ENCODE peak calls at places on chromosomes 2 and 18, in four cellular contexts. K, B, Z and L are unnamed samples.

GRCh38 chr18:62399781-62400308 is 74.7 kb downstream of the TNFRSF11A start:
- DNase-seq in K (no peak), B (no peak), Z (no peak), L (peak; percentile 21)

GRCh38 chr2:120516323-120517314 is 170.7 kb downstream of the INHBB start:
- DNase-seq in K (no peak), B (no peak), Z (no peak), L (no peak)

GRCh38 chr2:174004900-174005605 is 39.9 kb upstream of the SP3 start:
- DNase-seq in K (no peak), B (no peak), Z (no peak), L (no peak)

GRCh38 chr2:18266188-18266587 is 294.3 kb downstream of the RDH14 start:
- DNase-seq in K (no peak), B (no peak), Z (no peak), L (no peak)

GRCh38 chr2:179741317-179741716 is 120.1 kb downstream of the ZNF385B start:
- DNase-seq in K (no peak), B (no peak), Z (peak; percentile 32), L (no peak)

GRCh38 chr2:38722271-38723115 is 28.7 kb downstream of the SRSF7 start:
- DNase-seq in K (no peak), B (no peak), Z (no peak), L (no peak)

GRCh38 chr2:190499976-190500588 is 34.4 kb downstream of the NEMP2 start:
- DNase-seq in K (no peak), B (no peak), Z (no peak), L (no peak)

GRCh38 chr18:76391038-76391437 is 104.0 kb downstream of the ZNF516 start:
- DNase-seq in K (no peak), B (peak; percentile 25), Z (peak; percentile 18), L (no peak)

GRCh38 chr2:55419236-55419513 is 481 bp downstream of the CCDC88A start:
- DNase-seq in K (no peak), B (no peak), Z (peak; percentile 21), L (peak; percentile 24)

GRCh38 chr2:111049792-111050640 is 70.7 kb upstream of the BCL2L11 start:
- DNase-seq in K (no peak), B (no peak), Z (no peak), L (no peak)

GRCh38 chr2:233013027-233013461 is at the start of gene NGEF:
- DNase-seq in K (no peak), B (peak; percentile 93), Z (no peak), L (no peak)

GRCh38 chr2:69348781-69349180 is 38.2 kb downstream of the GFPT1 start:
- DNase-seq in K (no peak), B (no peak), Z (no peak), L (no peak)

GRCh38 chr2:96821113-96821512 is 5.0 kb downstream of the CNNM3 start:
- DNase-seq in K (no peak), B (no peak), Z (no peak), L (no peak)

GRCh38 chr2:52749764-52750163 is 1017.8 kb upstream of the CHAC2 start:
- DNase-seq in K (no peak), B (no peak), Z (no peak), L (no peak)

GRCh38 chr18:2988041-2988794 is 24.7 kb downstream of the LPIN2 start:
- DNase-seq in K (no peak), B (no peak), Z (no peak), L (no peak)

DNA sequence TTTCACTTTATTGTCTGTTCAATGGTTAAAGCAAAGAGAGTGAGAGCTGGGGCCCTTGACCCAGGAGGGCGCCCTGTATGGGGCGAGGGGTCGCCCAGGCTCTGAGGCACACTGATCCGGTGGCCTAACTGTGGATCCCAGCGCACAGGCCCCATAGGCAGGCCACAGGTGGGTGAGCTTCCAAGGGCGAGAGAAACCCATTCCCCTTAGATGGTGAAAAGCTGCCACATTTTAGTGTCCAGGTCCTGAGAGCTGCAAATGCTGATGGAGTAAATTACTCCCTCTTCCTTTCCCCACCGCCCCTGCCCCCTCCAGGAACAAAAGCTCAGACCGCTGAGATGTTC is 5.9 kb upstream of the DLX2 start:
- DNase-seq in K (no peak), B (no peak), Z (no peak), L (no peak)
- H3K27me3 ChIP-seq in K (no peaks in the 10 kb centered on the region), B (peaks cover 81% of the 10 kb centered on the region), Z (peaks cover 23% of the 10 kb centered on the region), L (no peaks in the 10 kb centered on the region)

DNA sequence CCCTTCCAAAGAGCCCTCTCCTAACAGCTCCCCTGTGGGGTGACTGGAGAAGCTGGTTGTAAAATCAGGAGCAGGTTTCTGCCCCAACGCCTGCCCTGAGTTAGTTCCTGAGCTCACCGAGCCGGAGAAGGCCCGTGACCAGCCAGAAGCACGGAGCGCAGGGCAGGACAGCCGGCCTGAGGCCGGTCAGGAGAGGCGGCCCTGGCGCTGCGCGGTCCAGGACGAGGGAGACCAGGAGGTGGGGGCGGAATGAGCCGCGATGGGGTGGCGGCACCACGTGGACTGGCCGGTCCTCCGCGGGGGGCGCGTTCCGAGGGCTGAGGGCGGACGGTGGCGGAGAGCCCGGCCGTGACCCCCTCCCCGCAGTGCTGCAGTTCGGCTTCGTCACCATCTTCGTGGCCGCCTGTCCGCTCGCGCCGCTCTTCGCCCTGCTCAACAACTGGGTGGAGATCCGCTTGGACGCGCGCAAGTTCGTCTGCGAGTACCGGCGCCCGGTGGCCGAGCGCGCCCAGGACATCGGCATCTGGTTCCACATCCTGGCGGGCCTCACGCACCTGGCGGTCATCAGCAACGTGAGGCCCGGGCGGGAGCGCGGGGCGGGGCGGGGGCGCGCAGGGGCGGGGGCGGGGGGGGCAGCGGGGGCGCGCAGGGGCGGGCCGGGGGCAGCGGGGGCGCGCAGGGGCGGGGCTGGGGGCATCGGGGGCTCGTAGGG is 29.0 kb downstream of the ANO7 start:
- DNase-seq in K (peak; percentile 25), B (peak; percentile 72), Z (peak; percentile 70), L (peak; percentile 81)
- H3K4me3 ChIP-seq in K (peak overlapping the region; percentile 36), B (peak overlapping the region; percentile 49), Z (peak overlapping the region; percentile 51), L (peak overlapping the region; percentile 69)

GRCh38 chr2:63058149-63058741 is 7.6 kb downstream of the OTX1 start:
- DNase-seq in K (no peak), B (no peak), Z (no peak), L (no peak)
- H3K27me3 ChIP-seq in K (no peaks in the 10 kb centered on the region), B (peaks cover 100% of the 10 kb centered on the region), Z (peaks cover 55% of the 10 kb centered on the region), L (no peaks in the 10 kb centered on the region)

GRCh38 chr2:86790828-86791561 is at the start of gene CD8A:
- DNase-seq in K (no peak), B (no peak), Z (no peak), L (no peak)
- H3K4me3 ChIP-seq in K (no peak within 1 kb of the TSS), B (peak within 1 kb of the TSS; percentile 27), Z (peak within 1 kb of the TSS; percentile 19), L (peak within 1 kb of the TSS; percentile 25)

GRCh38 chr2:241064802-241065354 is 37.2 kb downstream of the MTERF4 start:
- DNase-seq in K (no peak), B (no peak), Z (no peak), L (no peak)
- H3K27me3 ChIP-seq in K (no peaks in the 10 kb centered on the region), B (peaks cover 26% of the 10 kb centered on the region), Z (no peaks in the 10 kb centered on the region), L (no peaks in the 10 kb centered on the region)

GRCh38 chr2:182006606-182007005 is 21.0 kb downstream of the PPP1R1C start:
- DNase-seq in K (no peak), B (no peak), Z (no peak), L (no peak)
- H3K4me3 ChIP-seq in K (no peak overlapping the region), B (no peak overlapping the region), Z (no peak overlapping the region), L (no peak overlapping the region)

DNA sequence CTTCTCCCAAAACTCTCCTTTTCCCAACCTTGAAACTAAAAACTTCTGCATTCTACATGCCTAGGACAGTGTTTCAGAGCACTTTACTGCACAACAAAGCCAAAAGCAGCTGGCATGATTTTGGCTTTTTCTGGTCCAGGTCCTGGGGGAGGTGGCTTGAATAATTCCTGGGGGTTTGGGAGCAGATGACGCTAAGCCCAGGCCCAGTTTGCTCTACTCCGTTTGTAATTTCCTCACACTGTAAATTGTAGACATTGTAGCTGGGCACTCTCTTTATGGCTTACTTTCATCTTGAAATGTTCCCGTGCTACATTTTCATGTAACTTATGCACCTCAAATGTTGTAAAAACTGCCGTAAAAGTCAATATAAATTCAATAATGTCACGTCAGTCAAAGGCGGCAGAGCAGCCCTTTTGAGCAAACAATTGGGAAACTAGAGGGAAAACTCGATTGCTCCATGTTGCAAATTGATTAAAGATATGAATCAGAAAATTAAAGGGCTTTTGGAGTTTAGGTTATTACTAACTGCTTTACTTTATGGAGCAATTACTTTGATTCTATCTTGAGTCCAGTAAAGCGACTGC is 373.2 kb upstream of the SLC14A2 start:
- DNase-seq in K (no peak), B (no peak), Z (no peak), L (no peak)
- H3K27me3 ChIP-seq in K (no peaks in the 10 kb centered on the region), B (no peaks in the 10 kb centered on the region), Z (no peaks in the 10 kb centered on the region), L (no peaks in the 10 kb centered on the region)